ENCODE peak calls at places on chromosome 1, in five cellular contexts. M, L, D, V and Z are unnamed samples.

GRCh38 chr1:6267686-6268281 is 6.9 kb upstream of the GPR153 start:
- DNase-seq in M (no peak), L (no peak), D (peak; percentile 52), V (no peak), Z (peak; percentile 47)

GRCh38 chr1:157399984-157400382 is 152.3 kb downstream of the FCRL5 start:
- DNase-seq in M (peak; percentile 20), L (no peak), D (no peak), V (no peak), Z (no peak)

GRCh38 chr1:64126581-64126980 is 76.8 kb upstream of the UBE2U start:
- DNase-seq in M (no peak), L (no peak), D (no peak), V (no peak), Z (no peak)

GRCh38 chr1:3145489-3146325 is 76.7 kb downstream of the PRDM16 start:
- DNase-seq in M (no peak), L (no peak), D (no peak), V (no peak), Z (no peak)

GRCh38 chr1:14925336-14926136 is 228.0 kb upstream of the TMEM51 start:
- DNase-seq in M (no peak), L (no peak), D (no peak), V (no peak), Z (no peak)

GRCh38 chr1:107529511-107530149 is 388.8 kb downstream of the NTNG1 start:
- DNase-seq in M (peak; percentile 46), L (no peak), D (peak; percentile 35), V (peak; percentile 70), Z (peak; percentile 36)

GRCh38 chr1:25492323-25492722 is 51.1 kb upstream of the LDLRAP1 start:
- DNase-seq in M (no peak), L (no peak), D (no peak), V (no peak), Z (no peak)

GRCh38 chr1:225882699-225883615 is 777 bp upstream of the TMEM63A start:
- DNase-seq in M (peak; percentile 59), L (no peak), D (peak; percentile 23), V (peak; percentile 46), Z (peak; percentile 32)

GRCh38 chr1:91007827-91008226 is 14.0 kb downstream of the ZNF644 start:
- DNase-seq in M (no peak), L (no peak), D (no peak), V (no peak), Z (no peak)

GRCh38 chr1:212595787-212596714 is 12.5 kb upstream of the ATF3 start:
- DNase-seq in M (peak; percentile 85), L (peak; percentile 68), D (peak; percentile 99), V (peak; percentile 92), Z (peak; percentile 97)

GRCh38 chr1:157371211-157371610 is 181.1 kb downstream of the FCRL5 start:
- DNase-seq in M (no peak), L (no peak), D (no peak), V (no peak), Z (no peak)

GRCh38 chr1:163596541-163597258 is 274.9 kb downstream of the NUF2 start:
- DNase-seq in M (no peak), L (no peak), D (no peak), V (no peak), Z (no peak)

GRCh38 chr1:60051191-60051590 is 22.4 kb downstream of the C1orf87 start:
- DNase-seq in M (no peak), L (no peak), D (no peak), V (no peak), Z (no peak)

GRCh38 chr1:66207484-66207883 is 326.5 kb upstream of the SGIP1 start:
- DNase-seq in M (peak; percentile 47), L (no peak), D (peak; percentile 73), V (peak; percentile 58), Z (peak; percentile 81)

GRCh38 chr1:5907966-5908365 is 84.3 kb downstream of the NPHP4 start:
- DNase-seq in M (no peak), L (no peak), D (no peak), V (no peak), Z (no peak)

GRCh38 chr1:16189003-16189402 is 23.4 kb downstream of the ARHGEF19 start:
- DNase-seq in M (peak; percentile 89), L (no peak), D (no peak), V (peak; percentile 41), Z (no peak)

GRCh38 chr1:161427733-161428516 is 60.2 kb upstream of the CFAP126 start:
- DNase-seq in M (peak; percentile 82), L (peak; percentile 63), D (peak; percentile 68), V (peak; percentile 65), Z (peak; percentile 22)

GRCh38 chr1:243325305-243325890 is 69.6 kb downstream of the SDCCAG8 start:
- DNase-seq in M (peak; percentile 64), L (peak; percentile 38), D (peak; percentile 82), V (peak; percentile 81), Z (peak; percentile 36)

GRCh38 chr1:35231287-35231686 is 37.2 kb upstream of the ZMYM4 start:
- DNase-seq in M (no peak), L (no peak), D (no peak), V (no peak), Z (no peak)

GRCh38 chr1:44664730-44665370 is 9.4 kb downstream of the TMEM53 start:
- DNase-seq in M (no peak), L (no peak), D (no peak), V (no peak), Z (no peak)

GRCh38 chr1:5491207-5491904 is 500.9 kb downstream of the NPHP4 start:
- DNase-seq in M (no peak), L (no peak), D (no peak), V (no peak), Z (no peak)

GRCh38 chr1:193143285-193143684 is 21.5 kb downstream of the CDC73 start:
- DNase-seq in M (no peak), L (no peak), D (peak; percentile 41), V (peak; percentile 51), Z (no peak)

GRCh38 chr1:15584489-15585363 is at the start of gene AGMAT:
- DNase-seq in M (peak; percentile 76), L (no peak), D (no peak), V (peak; percentile 24), Z (no peak)

GRCh38 chr1:152917794-152918193 is 9.4 kb downstream of the IVL start:
- DNase-seq in M (no peak), L (peak; percentile 18), D (peak; percentile 1), V (no peak), Z (no peak)

GRCh38 chr1:191358724-191359123 is 799.5 kb upstream of the RGS18 start:
- DNase-seq in M (no peak), L (no peak), D (no peak), V (no peak), Z (no peak)

GRCh38 chr1:121546830-121547680 is 362.3 kb downstream of the SRGAP2C start:
- DNase-seq in M (no peak), L (no peak), D (no peak), V (no peak), Z (peak; percentile 37)

GRCh38 chr1:82317671-82318070 is 516.9 kb downstream of the ADGRL2 start:
- DNase-seq in M (no peak), L (no peak), D (no peak), V (no peak), Z (peak; percentile 41)

GRCh38 chr1:99535470-99536164 is 110.3 kb upstream of the PALMD start:
- DNase-seq in M (no peak), L (no peak), D (peak; percentile 41), V (no peak), Z (no peak)

GRCh38 chr1:108190686-108191416 is 9.3 kb downstream of the SLC25A24 start:
- DNase-seq in M (no peak), L (no peak), D (no peak), V (no peak), Z (no peak)

GRCh38 chr1:41023279-41023990 is 1.9 kb upstream of the SLFNL1 start:
- DNase-seq in M (no peak), L (no peak), D (no peak), V (no peak), Z (no peak)

DNA sequence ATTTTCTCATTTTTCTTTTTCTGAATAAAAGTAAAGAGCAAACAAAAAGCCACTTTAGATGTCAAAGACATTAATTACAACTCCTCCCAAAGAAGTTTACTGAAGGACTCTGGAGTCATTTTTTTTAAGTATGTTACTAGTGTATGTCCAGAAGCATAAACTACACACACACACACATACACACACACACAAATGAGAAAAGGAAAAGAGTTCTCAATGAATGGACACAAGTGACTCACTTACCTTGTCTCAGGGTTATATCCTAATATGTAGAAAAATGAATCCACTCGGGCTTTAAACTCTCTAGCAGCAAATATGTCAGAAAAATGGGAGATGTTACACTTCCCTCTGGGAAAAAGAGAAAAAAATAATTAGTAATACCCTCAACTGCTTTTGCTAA is 223.1 kb downstream of the SLC45A1 start:
- DNase-seq in M (no peak), L (no peak), D (no peak), V (no peak), Z (peak; percentile 28)
- H3K4me2 ChIP-seq in M (no peak overlapping the region), L (no peak overlapping the region), D (no peak overlapping the region), V (no peak overlapping the region), Z (no peak overlapping the region)

GRCh38 chr1:37879865-37880264 is 20.5 kb upstream of the MTF1 start:
- DNase-seq in M (no peak), L (no peak), D (no peak), V (no peak), Z (no peak)

GRCh38 chr1:37872692-37873091 is 13.3 kb upstream of the MTF1 start:
- DNase-seq in M (no peak), L (no peak), D (no peak), V (no peak), Z (no peak)

GRCh38 chr1:37877991-37878544 is 18.7 kb upstream of the MTF1 start:
- DNase-seq in M (no peak), L (no peak), D (no peak), V (no peak), Z (no peak)

DNA sequence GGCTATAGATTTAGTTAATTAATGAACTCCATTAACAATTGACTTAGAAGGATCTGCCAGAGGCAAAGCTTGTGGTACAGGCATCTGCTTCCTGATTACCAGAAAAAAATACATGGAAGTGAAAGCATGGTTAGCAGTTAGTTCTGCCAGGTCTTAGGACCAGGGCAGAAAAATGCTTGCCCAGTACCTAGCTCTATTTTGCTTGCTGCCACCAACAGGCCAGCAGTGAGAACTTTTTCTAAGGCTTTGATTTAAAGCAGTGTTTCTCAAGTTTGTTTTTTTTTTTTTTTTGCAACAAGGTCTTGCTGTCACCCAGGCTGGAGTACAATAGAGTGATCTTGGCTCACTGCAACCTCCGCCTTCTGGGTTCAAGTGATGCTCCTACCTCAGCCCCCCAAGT is 16.4 kb upstream of the MTF1 start:
- DNase-seq in M (peak; percentile 31), L (no peak), D (no peak), V (no peak), Z (no peak)
- H3K27ac ChIP-seq in M (no peak overlapping the region), L (no peak overlapping the region), D (no peak overlapping the region), V (no peak overlapping the region), Z (no peak overlapping the region)

GRCh38 chr1:62092126-62092525 is 102.5 kb upstream of the L1TD1 start:
- DNase-seq in M (no peak), L (no peak), D (no peak), V (no peak), Z (no peak)
- H3K4me2 ChIP-seq in M (no peak overlapping the region), L (no peak overlapping the region), D (no peak overlapping the region), V (no peak overlapping the region), Z (no peak overlapping the region)

GRCh38 chr1:54088385-54088784 is 35.0 kb downstream of the TCEANC2 start:
- DNase-seq in M (no peak), L (no peak), D (no peak), V (no peak), Z (no peak)

GRCh38 chr1:54095543-54096286 is 42.3 kb downstream of the TCEANC2 start:
- DNase-seq in M (no peak), L (no peak), D (no peak), V (no peak), Z (no peak)

GRCh38 chr1:54099211-54099610 is 45.8 kb downstream of the TCEANC2 start:
- DNase-seq in M (no peak), L (no peak), D (no peak), V (no peak), Z (no peak)

GRCh38 chr1:54096491-54097235 is 43.3 kb downstream of the TCEANC2 start:
- DNase-seq in M (no peak), L (no peak), D (no peak), V (no peak), Z (no peak)

GRCh38 chr1:54094001-54094729 is 40.8 kb downstream of the TCEANC2 start:
- DNase-seq in M (no peak), L (no peak), D (no peak), V (no peak), Z (no peak)
- H3K27ac ChIP-seq in M (no peak overlapping the region), L (no peak overlapping the region), D (no peak overlapping the region), V (no peak overlapping the region), Z (no peak overlapping the region)